ENCODE peak calls at places on chromosomes 12 and 14, in four cellular contexts. M is osteoblast; F is aorta; A is CD8-positive, alpha-beta T cell. D is an unnamed sample. For H3K4me1, the result is how much of the 10 kb centered on the place peaks cover.

GRCh38 chr12:22334696-22335290 is at the start of gene ST8SIA1:
- DNase-seq in A (peak), M (peak), F (peak), D (peak)

GRCh38 chr12:66279127-66279712 is 23.1 kb upstream of the HELB start:
- DNase-seq in F (no peak), M (no peak), A (peak), D (no peak)

GRCh38 chr14:50003213-50004021 is 110.5 kb downstream of the ARF6 start:
- DNase-seq in A (peak), M (peak), F (peak), D (peak)

GRCh38 chr12:49825971-49826421 is 2.2 kb downstream of the NCKAP5L start:
- DNase-seq in F (peak), A (no peak), M (peak), D (no peak)

GRCh38 chr12:89948266-89949175 is 239.9 kb upstream of the ATP2B1 start:
- DNase-seq in F (no peak), M (no peak), A (no peak), D (no peak)

GRCh38 chr12:18158774-18159557 is 69.0 kb upstream of the RERGL start:
- DNase-seq in M (no peak), A (no peak), F (no peak), D (no peak)

GRCh38 chr12:51944608-51945233 is 6.8 kb upstream of the ACVR1B start:
- DNase-seq in F (no peak), M (no peak), A (no peak), D (no peak)

GRCh38 chr12:31585271-31585670 is 5.7 kb downstream of the DENND5B start:
- DNase-seq in M (peak), F (no peak), A (no peak), D (no peak)

GRCh38 chr12:62162214-62162613 is 98.0 kb upstream of the USP15 start:
- DNase-seq in A (no peak), M (no peak), F (no peak), D (no peak)

GRCh38 chr14:105468621-105469241 is 5.9 kb upstream of the CRIP2 start:
- DNase-seq in M (no peak), F (peak), A (no peak), D (no peak)

GRCh38 chr12:12265571-12266388 is 1.1 kb downstream of the LRP6 start:
- DNase-seq in M (peak), A (no peak), F (peak), D (no peak)

GRCh38 chr14:24425704-24426103 is 3.8 kb downstream of the CBLN3 start:
- DNase-seq in A (no peak), M (peak), F (no peak), D (no peak)

GRCh38 chr12:75452675-75453330 is 27.8 kb upstream of the GLIPR1 start:
- DNase-seq in A (no peak), F (no peak), M (peak), D (no peak)

GRCh38 chr12:75815756-75816155 is 215.8 kb downstream of the PHLDA1 start:
- DNase-seq in A (no peak), M (no peak), F (no peak), D (no peak)

GRCh38 chr14:67524152-67524963 is 8.7 kb upstream of the PLEKHH1 start:
- DNase-seq in M (no peak), F (no peak), A (no peak), D (no peak)

GRCh38 chr14:103540816-103541493 is 12.0 kb downstream of the TRMT61A start:
- DNase-seq in M (peak), A (no peak), F (no peak), D (no peak)

GRCh38 chr14:103538291-103539055 is 9.5 kb downstream of the TRMT61A start:
- DNase-seq in A (no peak), M (peak), F (peak), D (peak)

GRCh38 chr14:103541494-103541943 is 12.5 kb downstream of the TRMT61A start:
- DNase-seq in M (peak), F (peak), A (no peak), D (no peak)

GRCh38 chr14:103537175-103537990 is 8.4 kb downstream of the TRMT61A start:
- DNase-seq in M (peak), A (no peak), F (peak), D (peak)

DNA sequence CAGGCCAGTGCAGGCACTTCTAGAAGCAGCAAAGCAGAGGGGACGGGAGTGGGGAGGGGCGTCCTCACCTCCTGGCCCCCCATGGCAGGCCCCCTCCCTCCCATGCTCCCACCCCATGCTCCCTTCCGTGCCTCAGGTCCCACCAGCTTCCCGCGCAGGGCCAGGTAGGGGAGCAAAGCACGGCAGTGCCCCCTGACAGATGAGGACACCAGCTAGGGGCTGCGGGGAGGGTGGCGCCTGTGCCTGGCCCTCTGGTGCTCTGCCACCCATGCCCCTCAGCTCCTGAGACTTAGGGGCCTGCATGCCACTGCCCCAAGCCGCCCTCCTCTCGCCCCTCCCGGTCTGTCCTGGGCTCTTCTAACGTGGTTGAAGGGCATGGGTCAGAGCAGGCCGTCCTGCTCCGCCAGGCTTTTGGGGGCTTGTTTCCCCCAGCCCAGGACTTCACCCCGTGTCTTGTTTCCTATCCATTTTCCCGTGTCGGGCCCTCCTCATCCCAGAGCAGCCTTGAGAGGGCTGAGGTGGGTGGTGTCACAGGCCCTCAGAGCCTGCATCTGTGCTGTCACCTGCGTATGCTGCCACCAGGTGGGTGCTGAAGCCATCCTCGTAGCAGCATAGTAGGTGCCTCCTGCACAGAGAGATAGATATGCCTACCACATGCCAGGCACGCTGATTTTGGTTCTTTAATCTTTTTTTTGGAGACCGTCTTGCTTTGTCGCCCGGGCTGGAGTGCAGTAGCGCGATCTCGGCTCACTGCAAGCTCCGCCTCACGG is 10.2 kb downstream of the TRMT61A start:
- DNase-seq in F (peak), M (peak), A (no peak), D (no peak)
- H3K4me1 ChIP-seq in F (under half), M (under half), A (under half), D (under half)

GRCh38 chr14:61504841-61505340 is 183.5 kb downstream of the PRKCH start:
- DNase-seq in M (no peak), F (no peak), A (no peak), D (no peak)
- H3K4me1 ChIP-seq in M (under half), F (under half), A (half or more), D (under half)

DNA sequence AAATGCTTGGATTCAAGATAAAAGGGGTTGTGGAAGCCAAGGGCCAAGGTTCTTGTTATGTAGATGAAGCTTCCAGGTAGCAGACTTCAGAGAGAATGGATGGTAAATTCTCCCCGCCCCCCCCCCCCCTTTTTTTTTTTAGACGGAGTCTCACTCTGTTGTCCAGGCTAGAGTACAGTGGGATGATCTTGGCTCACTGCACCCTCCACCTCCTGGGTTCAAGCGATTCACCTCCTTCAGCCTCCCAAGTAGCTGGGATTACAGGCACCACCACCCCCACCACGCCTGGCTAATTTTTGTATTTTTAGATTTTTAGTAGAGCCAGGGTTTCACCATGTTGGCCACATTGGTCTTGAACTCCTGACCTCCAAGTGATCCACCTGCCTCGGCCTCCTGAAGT is 4.1 kb downstream of the DGLUCY start:
- DNase-seq in F (no peak), A (no peak), M (no peak), D (no peak)
- H3K4me1 ChIP-seq in F (under half), A (half or more), M (under half), D (under half)

DNA sequence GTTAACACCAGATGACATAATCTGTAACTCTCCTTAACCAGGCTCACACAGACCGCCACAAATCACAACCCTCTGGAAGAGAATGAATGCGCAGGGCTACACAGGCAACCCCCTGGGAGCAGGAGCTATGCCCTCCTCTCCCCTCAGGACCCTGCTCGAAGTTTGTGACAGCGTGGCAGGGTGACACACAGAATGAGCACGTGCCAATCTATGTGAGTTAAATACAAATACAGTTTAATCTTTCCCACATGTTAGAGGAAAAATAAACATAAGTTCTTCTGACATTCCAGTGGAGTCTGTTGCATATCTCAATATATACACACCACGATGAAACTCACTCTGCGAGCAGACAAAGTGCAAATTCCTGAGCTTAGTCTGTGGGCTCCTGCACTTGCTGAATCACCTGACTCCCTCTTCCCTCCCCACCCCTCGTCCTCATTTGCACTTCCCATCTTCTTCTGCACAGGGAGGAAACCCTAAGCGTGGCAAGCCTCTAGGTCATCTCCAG is 37.6 kb downstream of the BCAT1 start:
- DNase-seq in A (no peak), F (no peak), M (peak), D (no peak)
- H3K4me1 ChIP-seq in A (under half), F (under half), M (under half), D (under half)

DNA sequence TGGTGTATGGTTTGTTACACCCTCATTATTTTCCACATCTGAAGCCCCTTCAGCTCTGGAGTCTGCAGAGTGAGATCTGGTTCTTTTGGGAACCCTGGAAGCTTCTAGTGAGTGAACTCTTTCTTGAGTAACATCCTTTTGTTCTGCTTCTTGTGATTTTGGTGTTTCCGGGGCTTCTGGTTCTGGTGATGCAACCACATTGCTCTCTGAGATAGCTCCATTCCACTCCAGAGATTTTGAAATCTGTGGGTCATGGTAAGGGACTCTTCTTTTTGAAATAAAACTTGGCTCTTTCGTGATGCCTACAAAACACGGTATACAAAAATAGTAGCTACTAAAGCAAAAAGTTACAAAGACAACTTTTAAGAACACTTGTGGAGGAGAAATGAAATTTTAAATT is 5.4 kb downstream of the MDM1 start:
- DNase-seq in M (no peak), A (no peak), F (no peak), D (no peak)
- H3K4me1 ChIP-seq in M (under half), A (under half), F (under half), D (under half)

D was measured in ovary.